ENCODE peak calls at places on chromosomes 11 and 22, in nine cellular contexts. One of them, this sample, is unnamed.

GRCh38 chr11:77361184-77361583 is 59.7 kb upstream of the GDPD4 start:
- DNase-seq in SHP77: no peak
- DNase-seq in pancreas: no peak
- DNase-seq in GM04503: peak
- DNase-seq in stimulated activated CD4-positive, alpha-beta T cell treated with anti-CD3 and anti-CD28 coated beads, TNF-alpha, amount 100 ng/mL, for 4 hours: no peak
- DNase-seq in AG20443: peak
- DNase-seq in GM20000: no peak
- DNase-seq in A549: no peak
- DNase-seq in T-helper 2 cell: no peak
- DNase-seq in this sample: peak

GRCh38 chr22:50504245-50505211 is 3.0 kb downstream of the LMF2 start:
- DNase-seq in A549: no peak
- DNase-seq in AG20443: no peak
- DNase-seq in stimulated activated CD4-positive, alpha-beta T cell treated with anti-CD3 and anti-CD28 coated beads, TNF-alpha, amount 100 ng/mL, for 4 hours: no peak
- DNase-seq in T-helper 2 cell: no peak
- DNase-seq in GM20000: no peak
- DNase-seq in GM04503: no peak
- DNase-seq in SHP77: no peak
- DNase-seq in pancreas: peak
- DNase-seq in this sample: no peak

GRCh38 chr11:8091671-8092070 is 10.7 kb downstream of the TUB start:
- DNase-seq in pancreas: no peak
- DNase-seq in A549: no peak
- DNase-seq in T-helper 2 cell: no peak
- DNase-seq in stimulated activated CD4-positive, alpha-beta T cell treated with anti-CD3 and anti-CD28 coated beads, TNF-alpha, amount 100 ng/mL, for 4 hours: no peak
- DNase-seq in AG20443: no peak
- DNase-seq in GM04503: no peak
- DNase-seq in GM20000: no peak
- DNase-seq in SHP77: no peak
- DNase-seq in this sample: no peak

GRCh38 chr22:23743303-23743705 is 7.6 kb downstream of the ZNF70 start:
- DNase-seq in AG20443: no peak
- DNase-seq in A549: no peak
- DNase-seq in GM04503: no peak
- DNase-seq in pancreas: no peak
- DNase-seq in GM20000: no peak
- DNase-seq in stimulated activated CD4-positive, alpha-beta T cell treated with anti-CD3 and anti-CD28 coated beads, TNF-alpha, amount 100 ng/mL, for 4 hours: no peak
- DNase-seq in T-helper 2 cell: no peak
- DNase-seq in SHP77: no peak
- DNase-seq in this sample: no peak

GRCh38 chr11:12201016-12201985 is 90.9 kb downstream of the MICAL2 start:
- DNase-seq in A549: no peak
- DNase-seq in SHP77: no peak
- DNase-seq in T-helper 2 cell: no peak
- DNase-seq in GM04503: peak
- DNase-seq in stimulated activated CD4-positive, alpha-beta T cell treated with anti-CD3 and anti-CD28 coated beads, TNF-alpha, amount 100 ng/mL, for 4 hours: no peak
- DNase-seq in pancreas: no peak
- DNase-seq in AG20443: peak
- DNase-seq in GM20000: no peak
- DNase-seq in this sample: peak

GRCh38 chr22:29717789-29718188 is 2.0 kb upstream of the CABP7 start:
- DNase-seq in pancreas: no peak
- DNase-seq in AG20443: no peak
- DNase-seq in GM20000: no peak
- DNase-seq in A549: no peak
- DNase-seq in stimulated activated CD4-positive, alpha-beta T cell treated with anti-CD3 and anti-CD28 coated beads, TNF-alpha, amount 100 ng/mL, for 4 hours: no peak
- DNase-seq in SHP77: peak
- DNase-seq in T-helper 2 cell: no peak
- DNase-seq in GM04503: no peak
- DNase-seq in this sample: no peak

GRCh38 chr11:73308963-73309960 is 1.2 kb downstream of the ARHGEF17 start:
- DNase-seq in GM20000: peak
- DNase-seq in GM04503: peak
- DNase-seq in pancreas: peak
- DNase-seq in A549: peak
- DNase-seq in stimulated activated CD4-positive, alpha-beta T cell treated with anti-CD3 and anti-CD28 coated beads, TNF-alpha, amount 100 ng/mL, for 4 hours: no peak
- DNase-seq in T-helper 2 cell: no peak
- DNase-seq in AG20443: peak
- DNase-seq in SHP77: no peak
- DNase-seq in this sample: peak

GRCh38 chr11:117823294-117823940 is 1.1 kb downstream of the FXYD2 start:
- DNase-seq in T-helper 2 cell: no peak
- DNase-seq in stimulated activated CD4-positive, alpha-beta T cell treated with anti-CD3 and anti-CD28 coated beads, TNF-alpha, amount 100 ng/mL, for 4 hours: no peak
- DNase-seq in GM20000: no peak
- DNase-seq in GM04503: no peak
- DNase-seq in pancreas: peak
- DNase-seq in AG20443: no peak
- DNase-seq in SHP77: no peak
- DNase-seq in A549: no peak
- DNase-seq in this sample: no peak

GRCh38 chr22:49052023-49052538 is 775.6 kb downstream of the BRD1 start:
- DNase-seq in SHP77: peak
- DNase-seq in GM04503: no peak
- DNase-seq in A549: no peak
- DNase-seq in stimulated activated CD4-positive, alpha-beta T cell treated with anti-CD3 and anti-CD28 coated beads, TNF-alpha, amount 100 ng/mL, for 4 hours: peak
- DNase-seq in GM20000: peak
- DNase-seq in AG20443: no peak
- DNase-seq in T-helper 2 cell: no peak
- DNase-seq in pancreas: peak
- DNase-seq in this sample: no peak

GRCh38 chr11:34960277-34960676 is 43.9 kb downstream of the PDHX start:
- DNase-seq in GM20000: no peak
- DNase-seq in GM04503: no peak
- DNase-seq in T-helper 2 cell: no peak
- DNase-seq in A549: no peak
- DNase-seq in pancreas: no peak
- DNase-seq in AG20443: no peak
- DNase-seq in stimulated activated CD4-positive, alpha-beta T cell treated with anti-CD3 and anti-CD28 coated beads, TNF-alpha, amount 100 ng/mL, for 4 hours: no peak
- DNase-seq in SHP77: no peak
- DNase-seq in this sample: no peak

GRCh38 chr11:44977493-44977984 is 26.9 kb upstream of the TP53I11 start:
- DNase-seq in GM04503: no peak
- DNase-seq in AG20443: no peak
- DNase-seq in stimulated activated CD4-positive, alpha-beta T cell treated with anti-CD3 and anti-CD28 coated beads, TNF-alpha, amount 100 ng/mL, for 4 hours: no peak
- DNase-seq in GM20000: no peak
- DNase-seq in pancreas: no peak
- DNase-seq in A549: peak
- DNase-seq in SHP77: peak
- DNase-seq in T-helper 2 cell: no peak
- DNase-seq in this sample: no peak

GRCh38 chr11:96376796-96377195 is 12.9 kb downstream of the CCDC82 start:
- DNase-seq in A549: no peak
- DNase-seq in AG20443: no peak
- DNase-seq in GM20000: no peak
- DNase-seq in stimulated activated CD4-positive, alpha-beta T cell treated with anti-CD3 and anti-CD28 coated beads, TNF-alpha, amount 100 ng/mL, for 4 hours: no peak
- DNase-seq in pancreas: no peak
- DNase-seq in SHP77: no peak
- DNase-seq in GM04503: no peak
- DNase-seq in T-helper 2 cell: no peak
- DNase-seq in this sample: no peak

GRCh38 chr22:26894362-26894761 is 237.0 kb downstream of the MIAT start:
- DNase-seq in stimulated activated CD4-positive, alpha-beta T cell treated with anti-CD3 and anti-CD28 coated beads, TNF-alpha, amount 100 ng/mL, for 4 hours: no peak
- DNase-seq in GM20000: no peak
- DNase-seq in SHP77: no peak
- DNase-seq in AG20443: no peak
- DNase-seq in pancreas: no peak
- DNase-seq in T-helper 2 cell: no peak
- DNase-seq in GM04503: no peak
- DNase-seq in A549: no peak
- DNase-seq in this sample: no peak

GRCh38 chr11:118872403-118872821 is 11.3 kb upstream of the CXCR5 start:
- DNase-seq in AG20443: no peak
- DNase-seq in T-helper 2 cell: peak
- DNase-seq in stimulated activated CD4-positive, alpha-beta T cell treated with anti-CD3 and anti-CD28 coated beads, TNF-alpha, amount 100 ng/mL, for 4 hours: no peak
- DNase-seq in pancreas: no peak
- DNase-seq in SHP77: no peak
- DNase-seq in A549: no peak
- DNase-seq in GM20000: peak
- DNase-seq in GM04503: no peak
- DNase-seq in this sample: no peak

GRCh38 chr11:4181780-4182721 is 87.5 kb downstream of the RRM1 start:
- DNase-seq in GM04503: no peak
- DNase-seq in GM20000: peak
- DNase-seq in pancreas: peak
- DNase-seq in SHP77: peak
- DNase-seq in stimulated activated CD4-positive, alpha-beta T cell treated with anti-CD3 and anti-CD28 coated beads, TNF-alpha, amount 100 ng/mL, for 4 hours: no peak
- DNase-seq in AG20443: peak
- DNase-seq in A549: peak
- DNase-seq in T-helper 2 cell: no peak
- DNase-seq in this sample: peak

GRCh38 chr11:107882095-107882820 is 23.7 kb upstream of the SLC35F2 start:
- DNase-seq in A549: no peak
- DNase-seq in stimulated activated CD4-positive, alpha-beta T cell treated with anti-CD3 and anti-CD28 coated beads, TNF-alpha, amount 100 ng/mL, for 4 hours: no peak
- DNase-seq in pancreas: no peak
- DNase-seq in SHP77: no peak
- DNase-seq in GM20000: no peak
- DNase-seq in T-helper 2 cell: no peak
- DNase-seq in GM04503: no peak
- DNase-seq in AG20443: no peak
- DNase-seq in this sample: no peak

GRCh38 chr22:19770349-19771220 is 10.0 kb downstream of the TBX1 start:
- DNase-seq in stimulated activated CD4-positive, alpha-beta T cell treated with anti-CD3 and anti-CD28 coated beads, TNF-alpha, amount 100 ng/mL, for 4 hours: no peak
- DNase-seq in T-helper 2 cell: no peak
- DNase-seq in AG20443: no peak
- DNase-seq in A549: no peak
- DNase-seq in GM04503: no peak
- DNase-seq in SHP77: no peak
- DNase-seq in pancreas: peak
- DNase-seq in GM20000: no peak
- DNase-seq in this sample: no peak

GRCh38 chr11:116887909-116888556 is 50.6 kb upstream of the APOA1 start:
- DNase-seq in SHP77: no peak
- DNase-seq in AG20443: peak
- DNase-seq in pancreas: no peak
- DNase-seq in GM04503: no peak
- DNase-seq in A549: no peak
- DNase-seq in stimulated activated CD4-positive, alpha-beta T cell treated with anti-CD3 and anti-CD28 coated beads, TNF-alpha, amount 100 ng/mL, for 4 hours: no peak
- DNase-seq in T-helper 2 cell: no peak
- DNase-seq in GM20000: no peak
- DNase-seq in this sample: peak

GRCh38 chr11:8988329-8989234 is 15.2 kb downstream of the NRIP3 start:
- DNase-seq in GM04503: no peak
- DNase-seq in SHP77: no peak
- DNase-seq in A549: no peak
- DNase-seq in T-helper 2 cell: no peak
- DNase-seq in pancreas: no peak
- DNase-seq in stimulated activated CD4-positive, alpha-beta T cell treated with anti-CD3 and anti-CD28 coated beads, TNF-alpha, amount 100 ng/mL, for 4 hours: no peak
- DNase-seq in GM20000: no peak
- DNase-seq in AG20443: peak
- DNase-seq in this sample: peak

GRCh38 chr22:25366876-25367466 is 147.5 kb downstream of the CRYBB2 start:
- DNase-seq in A549: no peak
- DNase-seq in AG20443: no peak
- DNase-seq in pancreas: no peak
- DNase-seq in GM20000: no peak
- DNase-seq in SHP77: no peak
- DNase-seq in stimulated activated CD4-positive, alpha-beta T cell treated with anti-CD3 and anti-CD28 coated beads, TNF-alpha, amount 100 ng/mL, for 4 hours: no peak
- DNase-seq in GM04503: no peak
- DNase-seq in T-helper 2 cell: no peak
- DNase-seq in this sample: no peak

GRCh38 chr11:34653031-34653430 is 32.1 kb downstream of the EHF start:
- DNase-seq in stimulated activated CD4-positive, alpha-beta T cell treated with anti-CD3 and anti-CD28 coated beads, TNF-alpha, amount 100 ng/mL, for 4 hours: no peak
- DNase-seq in T-helper 2 cell: no peak
- DNase-seq in SHP77: no peak
- DNase-seq in AG20443: no peak
- DNase-seq in pancreas: no peak
- DNase-seq in A549: no peak
- DNase-seq in GM04503: no peak
- DNase-seq in GM20000: no peak
- DNase-seq in this sample: no peak

GRCh38 chr11:22869325-22869724 is 9.1 kb upstream of the CCDC179 start:
- DNase-seq in SHP77: no peak
- DNase-seq in GM04503: no peak
- DNase-seq in A549: no peak
- DNase-seq in pancreas: no peak
- DNase-seq in GM20000: peak
- DNase-seq in stimulated activated CD4-positive, alpha-beta T cell treated with anti-CD3 and anti-CD28 coated beads, TNF-alpha, amount 100 ng/mL, for 4 hours: no peak
- DNase-seq in AG20443: no peak
- DNase-seq in T-helper 2 cell: no peak
- DNase-seq in this sample: no peak

GRCh38 chr11:6612816-6613136 is 760 bp upstream of the TAF10 start:
- DNase-seq in GM04503: no peak
- DNase-seq in GM20000: no peak
- DNase-seq in pancreas: no peak
- DNase-seq in SHP77: peak
- DNase-seq in A549: no peak
- DNase-seq in stimulated activated CD4-positive, alpha-beta T cell treated with anti-CD3 and anti-CD28 coated beads, TNF-alpha, amount 100 ng/mL, for 4 hours: no peak
- DNase-seq in AG20443: no peak
- DNase-seq in T-helper 2 cell: no peak
- DNase-seq in this sample: no peak

GRCh38 chr11:35362571-35362980 is 56.8 kb downstream of the SLC1A2 start:
- DNase-seq in pancreas: no peak
- DNase-seq in GM04503: peak
- DNase-seq in AG20443: peak
- DNase-seq in GM20000: no peak
- DNase-seq in stimulated activated CD4-positive, alpha-beta T cell treated with anti-CD3 and anti-CD28 coated beads, TNF-alpha, amount 100 ng/mL, for 4 hours: no peak
- DNase-seq in A549: no peak
- DNase-seq in T-helper 2 cell: no peak
- DNase-seq in SHP77: no peak
- DNase-seq in this sample: peak

GRCh38 chr11:2697871-2698270 is 1.9 kb downstream of the KCNQ1OT1 start:
- DNase-seq in pancreas: no peak
- DNase-seq in stimulated activated CD4-positive, alpha-beta T cell treated with anti-CD3 and anti-CD28 coated beads, TNF-alpha, amount 100 ng/mL, for 4 hours: no peak
- DNase-seq in T-helper 2 cell: no peak
- DNase-seq in SHP77: no peak
- DNase-seq in A549: no peak
- DNase-seq in AG20443: no peak
- DNase-seq in GM04503: no peak
- DNase-seq in GM20000: no peak
- DNase-seq in this sample: no peak

GRCh38 chr11:110519816-110520215 is 90.1 kb downstream of the FDX1 start:
- DNase-seq in pancreas: no peak
- DNase-seq in SHP77: no peak
- DNase-seq in A549: no peak
- DNase-seq in T-helper 2 cell: no peak
- DNase-seq in GM20000: no peak
- DNase-seq in stimulated activated CD4-positive, alpha-beta T cell treated with anti-CD3 and anti-CD28 coated beads, TNF-alpha, amount 100 ng/mL, for 4 hours: no peak
- DNase-seq in GM04503: peak
- DNase-seq in AG20443: no peak
- DNase-seq in this sample: no peak

GRCh38 chr11:38791346-38791961 is 2193.4 kb upstream of the RAG2 start:
- DNase-seq in pancreas: no peak
- DNase-seq in stimulated activated CD4-positive, alpha-beta T cell treated with anti-CD3 and anti-CD28 coated beads, TNF-alpha, amount 100 ng/mL, for 4 hours: no peak
- DNase-seq in SHP77: peak
- DNase-seq in GM20000: peak
- DNase-seq in AG20443: peak
- DNase-seq in T-helper 2 cell: no peak
- DNase-seq in GM04503: peak
- DNase-seq in A549: peak
- DNase-seq in this sample: peak

GRCh38 chr11:110471315-110471714 is 41.6 kb downstream of the FDX1 start:
- DNase-seq in stimulated activated CD4-positive, alpha-beta T cell treated with anti-CD3 and anti-CD28 coated beads, TNF-alpha, amount 100 ng/mL, for 4 hours: no peak
- DNase-seq in GM20000: no peak
- DNase-seq in T-helper 2 cell: no peak
- DNase-seq in AG20443: no peak
- DNase-seq in A549: no peak
- DNase-seq in pancreas: no peak
- DNase-seq in SHP77: no peak
- DNase-seq in GM04503: no peak
- DNase-seq in this sample: peak

GRCh38 chr11:34075178-34075820 is 23.8 kb downstream of the CAPRIN1 start:
- DNase-seq in GM20000: no peak
- DNase-seq in stimulated activated CD4-positive, alpha-beta T cell treated with anti-CD3 and anti-CD28 coated beads, TNF-alpha, amount 100 ng/mL, for 4 hours: no peak
- DNase-seq in SHP77: no peak
- DNase-seq in pancreas: no peak
- DNase-seq in A549: no peak
- DNase-seq in T-helper 2 cell: no peak
- DNase-seq in GM04503: peak
- DNase-seq in AG20443: peak
- DNase-seq in this sample: peak

GRCh38 chr11:104946907-104947306 is 21.5 kb downstream of the CASP4 start:
- DNase-seq in GM20000: peak
- DNase-seq in GM04503: peak
- DNase-seq in T-helper 2 cell: no peak
- DNase-seq in stimulated activated CD4-positive, alpha-beta T cell treated with anti-CD3 and anti-CD28 coated beads, TNF-alpha, amount 100 ng/mL, for 4 hours: no peak
- DNase-seq in SHP77: peak
- DNase-seq in A549: peak
- DNase-seq in pancreas: no peak
- DNase-seq in AG20443: peak
- DNase-seq in this sample: peak

GRCh38 chr11:2792376-2793250 is 92.8 kb upstream of the KCNQ1OT1 start:
- DNase-seq in GM20000: no peak
- DNase-seq in pancreas: peak
- DNase-seq in A549: no peak
- DNase-seq in AG20443: no peak
- DNase-seq in T-helper 2 cell: peak
- DNase-seq in SHP77: no peak
- DNase-seq in stimulated activated CD4-positive, alpha-beta T cell treated with anti-CD3 and anti-CD28 coated beads, TNF-alpha, amount 100 ng/mL, for 4 hours: no peak
- DNase-seq in GM04503: no peak
- DNase-seq in this sample: no peak

This sample was measured in GM03348.